ENCODE peak calls at places on chromosomes 1 and 21, in five cellular contexts. One of them, this sample, is unnamed.

GRCh38 chr1:89277725-89278124 is 5.1 kb upstream of the GBP5 start:
- DNase-seq in K562: no peak
- DNase-seq in A549: no peak
- DNase-seq in sigmoid colon: no peak
- DNase-seq in tibial nerve: no peak
- DNase-seq in this sample: no peak

GRCh38 chr1:203271962-203272632 is 33.2 kb upstream of the BTG2 start:
- DNase-seq in sigmoid colon: no peak
- DNase-seq in K562: no peak
- DNase-seq in A549: no peak
- DNase-seq in tibial nerve: no peak
- DNase-seq in this sample: peak; percentile 55

GRCh38 chr1:150192012-150192411 is 42.3 kb downstream of the PLEKHO1 start:
- DNase-seq in A549: peak; percentile 59
- DNase-seq in K562: no peak
- DNase-seq in tibial nerve: no peak
- DNase-seq in sigmoid colon: no peak
- DNase-seq in this sample: no peak

GRCh38 chr1:203158423-203158822 is 17.2 kb downstream of the MYBPH start:
- DNase-seq in K562: no peak
- DNase-seq in tibial nerve: no peak
- DNase-seq in sigmoid colon: no peak
- DNase-seq in A549: no peak
- DNase-seq in this sample: no peak

GRCh38 chr1:152957561-152957960 is 10.6 kb downstream of the SPRR5 start:
- DNase-seq in sigmoid colon: no peak
- DNase-seq in K562: no peak
- DNase-seq in tibial nerve: no peak
- DNase-seq in A549: no peak
- DNase-seq in this sample: no peak

GRCh38 chr21:45074818-45075605 is 632 bp downstream of the ADARB1 start:
- DNase-seq in sigmoid colon: peak; percentile 70
- DNase-seq in A549: peak; percentile 39
- DNase-seq in K562: peak; percentile 83
- DNase-seq in tibial nerve: no peak
- DNase-seq in this sample: no peak

GRCh38 chr1:164733070-164733469 is 174.1 kb downstream of the PBX1 start:
- DNase-seq in tibial nerve: no peak
- DNase-seq in K562: no peak
- DNase-seq in sigmoid colon: no peak
- DNase-seq in A549: peak; percentile 55
- DNase-seq in this sample: no peak

GRCh38 chr1:156677616-156678596 is 699 bp upstream of the NES start:
- DNase-seq in K562: peak; percentile 80
- DNase-seq in sigmoid colon: peak; percentile 88
- DNase-seq in A549: peak; percentile 85
- DNase-seq in tibial nerve: no peak
- DNase-seq in this sample: peak; percentile 56

GRCh38 chr1:35180776-35181374 is 12.1 kb downstream of the SFPQ start:
- DNase-seq in K562: no peak
- DNase-seq in A549: no peak
- DNase-seq in tibial nerve: no peak
- DNase-seq in sigmoid colon: no peak
- DNase-seq in this sample: no peak

GRCh38 chr1:23555225-23555801 is 4.0 kb downstream of the ID3 start:
- DNase-seq in sigmoid colon: no peak
- DNase-seq in A549: peak; percentile 73
- DNase-seq in tibial nerve: no peak
- DNase-seq in K562: no peak
- DNase-seq in this sample: peak; percentile 41

GRCh38 chr1:23554481-23555224 is 4.6 kb downstream of the ID3 start:
- DNase-seq in sigmoid colon: peak; percentile 90
- DNase-seq in K562: peak; percentile 97
- DNase-seq in A549: peak; percentile 87
- DNase-seq in tibial nerve: peak; percentile 69
- DNase-seq in this sample: peak; percentile 90

GRCh38 chr1:23556661-23557470 is 2.4 kb downstream of the ID3 start:
- DNase-seq in A549: peak; percentile 82
- DNase-seq in sigmoid colon: no peak
- DNase-seq in K562: no peak
- DNase-seq in tibial nerve: no peak
- DNase-seq in this sample: peak; percentile 64

GRCh38 chr1:23557471-23558124 is 1.7 kb downstream of the ID3 start:
- DNase-seq in K562: no peak
- DNase-seq in sigmoid colon: no peak
- DNase-seq in A549: no peak
- DNase-seq in tibial nerve: no peak
- DNase-seq in this sample: no peak

GRCh38 chr1:23555949-23556640 is 3.2 kb downstream of the ID3 start:
- DNase-seq in tibial nerve: no peak
- DNase-seq in sigmoid colon: no peak
- DNase-seq in A549: peak; percentile 87
- DNase-seq in K562: no peak
- DNase-seq in this sample: peak; percentile 54
- H3K4me3 ChIP-seq in tibial nerve: peak overlapping the region; percentile 79
- H3K4me3 ChIP-seq in sigmoid colon: peak overlapping the region; percentile 72
- H3K4me3 ChIP-seq in A549: peak overlapping the region; percentile 92
- H3K4me3 ChIP-seq in K562: no peak overlapping the region
- H3K4me3 ChIP-seq in this sample: no peak overlapping the region

DNA sequence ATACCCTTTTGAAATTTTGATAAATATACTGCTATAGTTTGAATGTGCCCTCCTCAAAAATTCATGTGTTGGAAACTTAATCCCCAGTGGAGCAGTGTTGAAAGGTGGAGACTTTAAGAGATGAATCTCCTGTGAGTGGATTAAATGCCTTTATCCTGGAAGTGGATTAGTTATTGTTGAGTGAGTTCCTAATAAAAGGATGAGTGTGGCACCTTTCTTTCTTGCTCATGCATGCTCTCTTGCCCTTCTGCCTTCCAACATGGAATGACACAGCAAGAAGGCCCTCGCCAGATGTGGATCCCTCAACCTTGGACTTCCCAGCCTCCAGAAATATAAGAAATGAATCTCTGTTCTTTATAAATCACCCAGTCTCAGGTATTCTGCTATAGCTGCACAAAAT is 51.8 kb downstream of the CD160 start:
- DNase-seq in tibial nerve: no peak
- DNase-seq in A549: no peak
- DNase-seq in sigmoid colon: no peak
- DNase-seq in K562: no peak
- DNase-seq in this sample: no peak
- TF ChIP-seq CTCF in tibial nerve: no peak
- TF ChIP-seq CTCF in A549: no peak
- TF ChIP-seq CTCF in sigmoid colon: no peak
- TF ChIP-seq CTCF in K562: no peak
- TF ChIP-seq CTCF in this sample: no peak

GRCh38 chr1:12654004-12654567 is 10.2 kb downstream of the AADACL4 start:
- DNase-seq in sigmoid colon: no peak
- DNase-seq in A549: peak; percentile 18
- DNase-seq in tibial nerve: no peak
- DNase-seq in K562: no peak
- DNase-seq in this sample: no peak

GRCh38 chr1:12654657-12655056 is 10.8 kb downstream of the AADACL4 start:
- DNase-seq in sigmoid colon: no peak
- DNase-seq in K562: no peak
- DNase-seq in A549: no peak
- DNase-seq in tibial nerve: no peak
- DNase-seq in this sample: peak; percentile 11

GRCh38 chr1:12644829-12645228 is 944 bp downstream of the AADACL4 start:
- DNase-seq in tibial nerve: no peak
- DNase-seq in sigmoid colon: no peak
- DNase-seq in A549: no peak
- DNase-seq in K562: no peak
- DNase-seq in this sample: no peak

GRCh38 chr1:12648741-12649140 is 4.9 kb downstream of the AADACL4 start:
- DNase-seq in A549: no peak
- DNase-seq in sigmoid colon: no peak
- DNase-seq in K562: no peak
- DNase-seq in tibial nerve: no peak
- DNase-seq in this sample: no peak

GRCh38 chr1:12650001-12650421 is 6.1 kb downstream of the AADACL4 start:
- DNase-seq in sigmoid colon: no peak
- DNase-seq in K562: no peak
- DNase-seq in tibial nerve: no peak
- DNase-seq in A549: no peak
- DNase-seq in this sample: no peak
- TF ChIP-seq EP300 in sigmoid colon: no peak
- TF ChIP-seq EP300 in K562: no peak
- TF ChIP-seq EP300 in tibial nerve: no peak
- TF ChIP-seq EP300 in A549: no peak
- TF ChIP-seq EP300 in this sample: no peak

GRCh38 chr1:179119466-179119865 is 37.6 kb downstream of the TOR3A start:
- DNase-seq in K562: no peak
- DNase-seq in sigmoid colon: no peak
- DNase-seq in A549: no peak
- DNase-seq in tibial nerve: no peak
- DNase-seq in this sample: no peak

GRCh38 chr1:179126338-179127060 is 44.6 kb downstream of the TOR3A start:
- DNase-seq in sigmoid colon: no peak
- DNase-seq in A549: no peak
- DNase-seq in tibial nerve: no peak
- DNase-seq in K562: no peak
- DNase-seq in this sample: no peak

GRCh38 chr1:179120736-179121135 is 38.9 kb downstream of the TOR3A start:
- DNase-seq in K562: no peak
- DNase-seq in tibial nerve: no peak
- DNase-seq in sigmoid colon: no peak
- DNase-seq in A549: no peak
- DNase-seq in this sample: no peak

GRCh38 chr1:179124866-179125265 is 43.0 kb downstream of the TOR3A start:
- DNase-seq in sigmoid colon: no peak
- DNase-seq in A549: no peak
- DNase-seq in K562: no peak
- DNase-seq in tibial nerve: no peak
- DNase-seq in this sample: no peak

GRCh38 chr1:179121159-179121938 is 39.5 kb downstream of the TOR3A start:
- DNase-seq in A549: peak; percentile 64
- DNase-seq in K562: peak; percentile 38
- DNase-seq in tibial nerve: no peak
- DNase-seq in sigmoid colon: no peak
- DNase-seq in this sample: peak; percentile 35
- H3K4me3 ChIP-seq in A549: no peak overlapping the region
- H3K4me3 ChIP-seq in K562: no peak overlapping the region
- H3K4me3 ChIP-seq in tibial nerve: no peak overlapping the region
- H3K4me3 ChIP-seq in sigmoid colon: no peak overlapping the region
- H3K4me3 ChIP-seq in this sample: no peak overlapping the region

GRCh38 chr1:117710710-117711109 is 104.9 kb downstream of the TENT5C start:
- DNase-seq in K562: no peak
- DNase-seq in A549: no peak
- DNase-seq in tibial nerve: no peak
- DNase-seq in sigmoid colon: no peak
- DNase-seq in this sample: no peak
- TF ChIP-seq CTCF in K562: peak; percentile 67
- TF ChIP-seq CTCF in A549: peak; percentile 14
- TF ChIP-seq CTCF in tibial nerve: no peak
- TF ChIP-seq CTCF in sigmoid colon: no peak
- TF ChIP-seq CTCF in this sample: no peak

GRCh38 chr1:226690460-226690982 is 48.6 kb downstream of the ITPKB start:
- DNase-seq in sigmoid colon: peak; percentile 81
- DNase-seq in tibial nerve: no peak
- DNase-seq in K562: no peak
- DNase-seq in A549: no peak
- DNase-seq in this sample: no peak
- TF ChIP-seq EP300 in sigmoid colon: peak; percentile 93
- TF ChIP-seq EP300 in tibial nerve: no peak
- TF ChIP-seq EP300 in K562: no peak
- TF ChIP-seq EP300 in A549: no peak
- TF ChIP-seq EP300 in this sample: peak; percentile 83